ENCODE peak calls at places on chromosomes 3 and 15, in eight cellular contexts. One of them, this sample, is unnamed.

GRCh38 chr3:70861234-70861633 is 548.8 kb upstream of the MDFIC2 start:
- DNase-seq in fibroblast of pulmonary artery: peak
- DNase-seq in A549: no peak
- DNase-seq in sigmoid colon: no peak
- DNase-seq in EL: peak
- DNase-seq in cardiac fibroblast: peak
- DNase-seq in heart right ventricle: no peak
- DNase-seq in IMR-90: peak
- DNase-seq in this sample: no peak

GRCh38 chr3:128775241-128775640 is 49.3 kb downstream of the RAB7A start:
- DNase-seq in fibroblast of pulmonary artery: no peak
- DNase-seq in A549: no peak
- DNase-seq in sigmoid colon: no peak
- DNase-seq in EL: no peak
- DNase-seq in cardiac fibroblast: no peak
- DNase-seq in heart right ventricle: no peak
- DNase-seq in IMR-90: no peak
- DNase-seq in this sample: no peak

GRCh38 chr15:61396235-61396927 is 167.3 kb upstream of the RORA start:
- DNase-seq in fibroblast of pulmonary artery: no peak
- DNase-seq in A549: no peak
- DNase-seq in sigmoid colon: no peak
- DNase-seq in EL: no peak
- DNase-seq in cardiac fibroblast: no peak
- DNase-seq in heart right ventricle: no peak
- DNase-seq in IMR-90: no peak
- DNase-seq in this sample: no peak

GRCh38 chr3:31908391-31909097 is 72.5 kb downstream of the OSBPL10 start:
- DNase-seq in fibroblast of pulmonary artery: no peak
- DNase-seq in A549: peak
- DNase-seq in sigmoid colon: no peak
- DNase-seq in EL: no peak
- DNase-seq in cardiac fibroblast: peak
- DNase-seq in heart right ventricle: no peak
- DNase-seq in IMR-90: peak
- DNase-seq in this sample: no peak

GRCh38 chr3:48952510-48953118 is 34.0 kb downstream of the ARIH2 start:
- DNase-seq in fibroblast of pulmonary artery: peak
- DNase-seq in A549: no peak
- DNase-seq in sigmoid colon: no peak
- DNase-seq in EL: peak
- DNase-seq in cardiac fibroblast: peak
- DNase-seq in heart right ventricle: peak
- DNase-seq in IMR-90: no peak
- DNase-seq in this sample: no peak

GRCh38 chr15:45546789-45547188 is 24.2 kb upstream of the SLC30A4 start:
- DNase-seq in fibroblast of pulmonary artery: no peak
- DNase-seq in A549: no peak
- DNase-seq in sigmoid colon: no peak
- DNase-seq in EL: no peak
- DNase-seq in cardiac fibroblast: no peak
- DNase-seq in heart right ventricle: no peak
- DNase-seq in IMR-90: no peak
- DNase-seq in this sample: no peak

GRCh38 chr3:194518652-194519051 is 31.9 kb upstream of the ATP13A3 start:
- DNase-seq in fibroblast of pulmonary artery: peak
- DNase-seq in A549: no peak
- DNase-seq in sigmoid colon: no peak
- DNase-seq in EL: peak
- DNase-seq in cardiac fibroblast: peak
- DNase-seq in heart right ventricle: no peak
- DNase-seq in IMR-90: peak
- DNase-seq in this sample: no peak

GRCh38 chr3:43649365-43649968 is 27.7 kb upstream of the ANO10 start:
- DNase-seq in fibroblast of pulmonary artery: no peak
- DNase-seq in A549: no peak
- DNase-seq in sigmoid colon: no peak
- DNase-seq in EL: no peak
- DNase-seq in cardiac fibroblast: no peak
- DNase-seq in heart right ventricle: no peak
- DNase-seq in IMR-90: no peak
- DNase-seq in this sample: no peak

GRCh38 chr15:90674476-90674875 is 42.7 kb upstream of the BLM start:
- DNase-seq in fibroblast of pulmonary artery: no peak
- DNase-seq in A549: no peak
- DNase-seq in sigmoid colon: no peak
- DNase-seq in EL: no peak
- DNase-seq in cardiac fibroblast: no peak
- DNase-seq in heart right ventricle: no peak
- DNase-seq in IMR-90: peak
- DNase-seq in this sample: no peak

GRCh38 chr3:113531826-113532697 is at the start of gene SIDT1:
- DNase-seq in fibroblast of pulmonary artery: no peak
- DNase-seq in A549: peak
- DNase-seq in sigmoid colon: no peak
- DNase-seq in EL: peak
- DNase-seq in cardiac fibroblast: no peak
- DNase-seq in heart right ventricle: no peak
- DNase-seq in IMR-90: no peak
- DNase-seq in this sample: no peak

GRCh38 chr3:186940965-186941364 is 10.6 kb downstream of the ST6GAL1 start:
- DNase-seq in fibroblast of pulmonary artery: peak
- DNase-seq in A549: no peak
- DNase-seq in sigmoid colon: no peak
- DNase-seq in EL: no peak
- DNase-seq in cardiac fibroblast: no peak
- DNase-seq in heart right ventricle: peak
- DNase-seq in IMR-90: peak
- DNase-seq in this sample: no peak

GRCh38 chr15:77993374-77993911 is 84.1 kb downstream of the TBC1D2B start:
- DNase-seq in fibroblast of pulmonary artery: no peak
- DNase-seq in A549: no peak
- DNase-seq in sigmoid colon: peak
- DNase-seq in EL: no peak
- DNase-seq in cardiac fibroblast: no peak
- DNase-seq in heart right ventricle: no peak
- DNase-seq in IMR-90: no peak
- DNase-seq in this sample: no peak

GRCh38 chr3:46965151-46965550 is 11.4 kb downstream of the CCDC12 start:
- DNase-seq in fibroblast of pulmonary artery: no peak
- DNase-seq in A549: no peak
- DNase-seq in sigmoid colon: no peak
- DNase-seq in EL: no peak
- DNase-seq in cardiac fibroblast: no peak
- DNase-seq in heart right ventricle: no peak
- DNase-seq in IMR-90: no peak
- DNase-seq in this sample: no peak

GRCh38 chr3:55165278-55165677 is 237.4 kb upstream of the LRTM1 start:
- DNase-seq in fibroblast of pulmonary artery: no peak
- DNase-seq in A549: no peak
- DNase-seq in sigmoid colon: no peak
- DNase-seq in EL: no peak
- DNase-seq in cardiac fibroblast: no peak
- DNase-seq in heart right ventricle: no peak
- DNase-seq in IMR-90: peak
- DNase-seq in this sample: no peak

GRCh38 chr15:78904599-78905358 is 32.1 kb downstream of the MORF4L1 start:
- DNase-seq in fibroblast of pulmonary artery: no peak
- DNase-seq in A549: no peak
- DNase-seq in sigmoid colon: no peak
- DNase-seq in EL: no peak
- DNase-seq in cardiac fibroblast: no peak
- DNase-seq in heart right ventricle: no peak
- DNase-seq in IMR-90: no peak
- DNase-seq in this sample: no peak

GRCh38 chr15:90481023-90481422 is 48.7 kb upstream of the CRTC3 start:
- DNase-seq in fibroblast of pulmonary artery: peak
- DNase-seq in A549: no peak
- DNase-seq in sigmoid colon: no peak
- DNase-seq in EL: no peak
- DNase-seq in cardiac fibroblast: no peak
- DNase-seq in heart right ventricle: no peak
- DNase-seq in IMR-90: no peak
- DNase-seq in this sample: no peak

GRCh38 chr3:2099028-2099671 is 484 bp downstream of the CNTN4 start:
- DNase-seq in fibroblast of pulmonary artery: no peak
- DNase-seq in A549: no peak
- DNase-seq in sigmoid colon: no peak
- DNase-seq in EL: no peak
- DNase-seq in cardiac fibroblast: no peak
- DNase-seq in heart right ventricle: no peak
- DNase-seq in IMR-90: no peak
- DNase-seq in this sample: no peak

GRCh38 chr3:8972614-8973013 is 9.3 kb upstream of the RAD18 start:
- DNase-seq in fibroblast of pulmonary artery: peak
- DNase-seq in A549: no peak
- DNase-seq in sigmoid colon: no peak
- DNase-seq in EL: peak
- DNase-seq in cardiac fibroblast: peak
- DNase-seq in heart right ventricle: no peak
- DNase-seq in IMR-90: peak
- DNase-seq in this sample: no peak

GRCh38 chr3:113354307-113354706 is 87.0 kb downstream of the CFAP44 start:
- DNase-seq in fibroblast of pulmonary artery: peak
- DNase-seq in A549: no peak
- DNase-seq in sigmoid colon: no peak
- DNase-seq in EL: peak
- DNase-seq in cardiac fibroblast: peak
- DNase-seq in heart right ventricle: no peak
- DNase-seq in IMR-90: no peak
- DNase-seq in this sample: no peak

GRCh38 chr3:53650424-53650823 is 156.0 kb downstream of the CACNA1D start:
- DNase-seq in fibroblast of pulmonary artery: no peak
- DNase-seq in A549: no peak
- DNase-seq in sigmoid colon: no peak
- DNase-seq in EL: no peak
- DNase-seq in cardiac fibroblast: no peak
- DNase-seq in heart right ventricle: no peak
- DNase-seq in IMR-90: no peak
- DNase-seq in this sample: no peak

GRCh38 chr3:126912027-126912422 is 70.9 kb upstream of the PLXNA1 start:
- DNase-seq in fibroblast of pulmonary artery: no peak
- DNase-seq in A549: no peak
- DNase-seq in sigmoid colon: no peak
- DNase-seq in EL: no peak
- DNase-seq in cardiac fibroblast: no peak
- DNase-seq in heart right ventricle: no peak
- DNase-seq in IMR-90: no peak
- DNase-seq in this sample: no peak

GRCh38 chr3:46705751-46706572 is 4.8 kb downstream of the TMIE start:
- DNase-seq in fibroblast of pulmonary artery: peak
- DNase-seq in A549: no peak
- DNase-seq in sigmoid colon: peak
- DNase-seq in EL: peak
- DNase-seq in cardiac fibroblast: peak
- DNase-seq in heart right ventricle: no peak
- DNase-seq in IMR-90: peak
- DNase-seq in this sample: peak

GRCh38 chr3:32820430-32820829 is 2.6 kb downstream of the TRIM71 start:
- DNase-seq in fibroblast of pulmonary artery: no peak
- DNase-seq in A549: no peak
- DNase-seq in sigmoid colon: no peak
- DNase-seq in EL: no peak
- DNase-seq in cardiac fibroblast: no peak
- DNase-seq in heart right ventricle: no peak
- DNase-seq in IMR-90: no peak
- DNase-seq in this sample: no peak

GRCh38 chr3:72185549-72186484 is 400.9 kb upstream of the PROK2 start:
- DNase-seq in fibroblast of pulmonary artery: peak
- DNase-seq in A549: no peak
- DNase-seq in sigmoid colon: no peak
- DNase-seq in EL: peak
- DNase-seq in cardiac fibroblast: peak
- DNase-seq in heart right ventricle: no peak
- DNase-seq in IMR-90: peak
- DNase-seq in this sample: peak

GRCh38 chr15:58593870-58594269 is 155.6 kb downstream of the ADAM10 start:
- DNase-seq in fibroblast of pulmonary artery: no peak
- DNase-seq in A549: no peak
- DNase-seq in sigmoid colon: no peak
- DNase-seq in EL: no peak
- DNase-seq in cardiac fibroblast: no peak
- DNase-seq in heart right ventricle: no peak
- DNase-seq in IMR-90: no peak
- DNase-seq in this sample: no peak

GRCh38 chr3:111923095-111923771 is 55.6 kb upstream of the ABHD10 start:
- DNase-seq in fibroblast of pulmonary artery: no peak
- DNase-seq in A549: no peak
- DNase-seq in sigmoid colon: no peak
- DNase-seq in EL: peak
- DNase-seq in cardiac fibroblast: peak
- DNase-seq in heart right ventricle: no peak
- DNase-seq in IMR-90: peak
- DNase-seq in this sample: no peak

GRCh38 chr3:36932979-36933378 is 11.9 kb downstream of the TRANK1 start:
- DNase-seq in fibroblast of pulmonary artery: peak
- DNase-seq in A549: no peak
- DNase-seq in sigmoid colon: no peak
- DNase-seq in EL: no peak
- DNase-seq in cardiac fibroblast: peak
- DNase-seq in heart right ventricle: no peak
- DNase-seq in IMR-90: peak
- DNase-seq in this sample: no peak

GRCh38 chr15:60373745-60374144 is 24.0 kb downstream of the ANXA2 start:
- DNase-seq in fibroblast of pulmonary artery: no peak
- DNase-seq in A549: no peak
- DNase-seq in sigmoid colon: no peak
- DNase-seq in EL: no peak
- DNase-seq in cardiac fibroblast: no peak
- DNase-seq in heart right ventricle: no peak
- DNase-seq in IMR-90: no peak
- DNase-seq in this sample: no peak

GRCh38 chr3:24181256-24181655 is 236.2 kb downstream of the NR1D2 start:
- DNase-seq in fibroblast of pulmonary artery: no peak
- DNase-seq in A549: no peak
- DNase-seq in sigmoid colon: no peak
- DNase-seq in EL: no peak
- DNase-seq in cardiac fibroblast: no peak
- DNase-seq in heart right ventricle: no peak
- DNase-seq in IMR-90: no peak
- DNase-seq in this sample: no peak

GRCh38 chr15:50876989-50877360 is 31.5 kb upstream of the AP4E1 start:
- DNase-seq in fibroblast of pulmonary artery: peak
- DNase-seq in A549: peak
- DNase-seq in sigmoid colon: peak
- DNase-seq in EL: peak
- DNase-seq in cardiac fibroblast: peak
- DNase-seq in heart right ventricle: peak
- DNase-seq in IMR-90: peak
- DNase-seq in this sample: peak

GRCh38 chr15:67024322-67024997 is 40.9 kb upstream of the SMAD3 start:
- DNase-seq in fibroblast of pulmonary artery: peak
- DNase-seq in A549: peak
- DNase-seq in sigmoid colon: peak
- DNase-seq in EL: peak
- DNase-seq in cardiac fibroblast: peak
- DNase-seq in heart right ventricle: peak
- DNase-seq in IMR-90: peak
- DNase-seq in this sample: peak

GRCh38 chr3:168024537-168024941 is 71.2 kb downstream of the GOLIM4 start:
- DNase-seq in fibroblast of pulmonary artery: peak
- DNase-seq in A549: no peak
- DNase-seq in sigmoid colon: no peak
- DNase-seq in EL: peak
- DNase-seq in cardiac fibroblast: peak
- DNase-seq in heart right ventricle: peak
- DNase-seq in IMR-90: peak
- DNase-seq in this sample: peak

GRCh38 chr3:72214065-72215048 is 429.4 kb upstream of the PROK2 start:
- DNase-seq in fibroblast of pulmonary artery: peak
- DNase-seq in A549: no peak
- DNase-seq in sigmoid colon: no peak
- DNase-seq in EL: no peak
- DNase-seq in cardiac fibroblast: peak
- DNase-seq in heart right ventricle: no peak
- DNase-seq in IMR-90: no peak
- DNase-seq in this sample: no peak

GRCh38 chr3:74079961-74080562 is 455.3 kb upstream of the PDZRN3 start:
- DNase-seq in fibroblast of pulmonary artery: no peak
- DNase-seq in A549: no peak
- DNase-seq in sigmoid colon: no peak
- DNase-seq in EL: no peak
- DNase-seq in cardiac fibroblast: no peak
- DNase-seq in heart right ventricle: no peak
- DNase-seq in IMR-90: no peak
- DNase-seq in this sample: no peak